ENCODE peak calls at places on chromosomes 2 and 18, in four cellular contexts. K, Y, H and M are unnamed samples.

GRCh38 chr18:59885579-59886163 is 14.1 kb upstream of the PMAIP1 start:
- DNase-seq in K (peak), Y (peak), H (no peak), M (peak)

GRCh38 chr2:134465706-134466105 is 211.8 kb downstream of the MGAT5 start:
- DNase-seq in K (no peak), Y (no peak), H (no peak), M (no peak)

GRCh38 chr2:119255760-119256573 is 32.3 kb downstream of the STEAP3 start:
- DNase-seq in K (no peak), Y (peak), H (peak), M (no peak)

GRCh38 chr2:238308177-238308576 is 12.1 kb upstream of the TRAF3IP1 start:
- DNase-seq in K (no peak), Y (no peak), H (peak), M (no peak)

GRCh38 chr2:55056024-55056521 is 5.8 kb upstream of the RTN4 start:
- DNase-seq in K (no peak), Y (no peak), H (no peak), M (no peak)

GRCh38 chr2:236214331-236214995 is 46.3 kb upstream of the GBX2 start:
- DNase-seq in K (no peak), Y (no peak), H (no peak), M (no peak)

GRCh38 chr18:79485788-79486355 is 90.1 kb downstream of the NFATC1 start:
- DNase-seq in K (no peak), Y (no peak), H (no peak), M (no peak)

GRCh38 chr18:13362051-13362450 is 143.5 kb downstream of the LDLRAD4 start:
- DNase-seq in K (no peak), Y (no peak), H (no peak), M (no peak)

GRCh38 chr2:214376631-214377624 is 33.9 kb upstream of the VWC2L start:
- DNase-seq in K (no peak), Y (no peak), H (no peak), M (no peak)

GRCh38 chr2:59249441-59250330 is 1008.6 kb upstream of the FANCL start:
- DNase-seq in K (no peak), Y (no peak), H (no peak), M (no peak)

GRCh38 chr18:10119528-10119927 is 205.7 kb downstream of the VAPA start:
- DNase-seq in K (no peak), Y (no peak), H (no peak), M (no peak)

GRCh38 chr2:127146820-127147502 is 40.0 kb upstream of the BIN1 start:
- DNase-seq in K (no peak), Y (no peak), H (no peak), M (no peak)

GRCh38 chr2:127142663-127143630 is 36.0 kb upstream of the BIN1 start:
- DNase-seq in K (no peak), Y (no peak), H (no peak), M (no peak)

GRCh38 chr2:127145255-127145899 is 38.4 kb upstream of the BIN1 start:
- DNase-seq in K (no peak), Y (no peak), H (no peak), M (no peak)

GRCh38 chr2:127146071-127146725 is 39.2 kb upstream of the BIN1 start:
- DNase-seq in K (no peak), Y (no peak), H (no peak), M (no peak)

GRCh38 chr2:127143851-127144782 is 37.2 kb upstream of the BIN1 start:
- DNase-seq in K (no peak), Y (no peak), H (no peak), M (no peak)
- TF ChIP-seq CTCF in K (no peak), Y (no peak), H (peak), M (no peak)

GRCh38 chr2:62904344-62904743 is 146.3 kb upstream of the OTX1 start:
- DNase-seq in K (no peak), Y (no peak), H (no peak), M (no peak)
- TF ChIP-seq CTCF in K (no peak), Y (no peak), H (no peak), M (no peak)

GRCh38 chr2:14903709-14904374 is 271.3 kb downstream of the LRATD1 start:
- DNase-seq in K (peak), Y (no peak), H (peak), M (peak)
- TF ChIP-seq CTCF in K (peak), Y (peak), H (peak), M (peak)

GRCh38 chr2:39223909-39224308 is 19.9 kb downstream of the CDKL4 start:
- DNase-seq in K (no peak), Y (no peak), H (no peak), M (no peak)
- TF ChIP-seq CTCF in K (no peak), Y (no peak), H (no peak), M (no peak)

DNA sequence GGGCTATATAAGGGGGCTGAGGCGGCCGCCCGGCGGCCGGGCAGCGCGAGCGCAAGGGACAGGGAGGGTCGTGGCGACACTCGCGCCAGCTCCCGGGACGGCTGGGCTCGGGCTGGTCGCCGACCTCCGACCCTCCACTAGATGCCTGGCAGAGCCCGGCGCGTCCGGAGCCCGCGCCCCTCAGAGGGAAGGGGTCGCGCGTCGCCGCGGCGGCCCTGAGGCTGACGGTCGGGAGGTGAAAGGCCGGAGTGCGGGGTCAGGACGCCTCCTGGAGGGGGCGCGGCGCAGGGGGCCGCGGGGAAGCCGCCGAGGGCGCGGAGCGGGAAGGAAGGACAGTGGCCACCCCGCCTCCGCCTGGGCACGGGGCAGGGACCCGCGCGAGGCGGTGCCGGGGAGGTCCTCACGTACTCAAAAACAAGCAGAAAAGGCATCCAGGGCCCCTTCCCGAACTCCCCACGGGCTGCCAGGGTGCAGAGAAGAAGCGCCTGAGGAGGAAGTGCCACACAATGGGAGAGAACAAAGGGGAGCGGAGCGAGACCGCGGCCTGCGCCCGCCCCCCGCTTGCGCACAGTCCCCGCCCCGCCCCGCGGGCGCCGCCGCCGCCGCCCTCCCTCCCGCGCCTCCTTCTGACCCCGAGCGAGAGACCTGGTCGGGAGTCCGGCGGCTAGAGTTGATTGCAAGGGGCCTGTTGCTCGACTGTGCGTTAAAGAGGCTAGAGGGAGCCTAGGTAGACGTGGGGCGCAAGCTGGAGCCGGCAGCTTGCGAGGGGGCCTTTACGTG is 791 bp upstream of the KLF7 start:
- DNase-seq in K (peak), Y (peak), H (peak), M (peak)
- TF ChIP-seq CTCF in K (peak), Y (peak), H (peak), M (peak)

DNA sequence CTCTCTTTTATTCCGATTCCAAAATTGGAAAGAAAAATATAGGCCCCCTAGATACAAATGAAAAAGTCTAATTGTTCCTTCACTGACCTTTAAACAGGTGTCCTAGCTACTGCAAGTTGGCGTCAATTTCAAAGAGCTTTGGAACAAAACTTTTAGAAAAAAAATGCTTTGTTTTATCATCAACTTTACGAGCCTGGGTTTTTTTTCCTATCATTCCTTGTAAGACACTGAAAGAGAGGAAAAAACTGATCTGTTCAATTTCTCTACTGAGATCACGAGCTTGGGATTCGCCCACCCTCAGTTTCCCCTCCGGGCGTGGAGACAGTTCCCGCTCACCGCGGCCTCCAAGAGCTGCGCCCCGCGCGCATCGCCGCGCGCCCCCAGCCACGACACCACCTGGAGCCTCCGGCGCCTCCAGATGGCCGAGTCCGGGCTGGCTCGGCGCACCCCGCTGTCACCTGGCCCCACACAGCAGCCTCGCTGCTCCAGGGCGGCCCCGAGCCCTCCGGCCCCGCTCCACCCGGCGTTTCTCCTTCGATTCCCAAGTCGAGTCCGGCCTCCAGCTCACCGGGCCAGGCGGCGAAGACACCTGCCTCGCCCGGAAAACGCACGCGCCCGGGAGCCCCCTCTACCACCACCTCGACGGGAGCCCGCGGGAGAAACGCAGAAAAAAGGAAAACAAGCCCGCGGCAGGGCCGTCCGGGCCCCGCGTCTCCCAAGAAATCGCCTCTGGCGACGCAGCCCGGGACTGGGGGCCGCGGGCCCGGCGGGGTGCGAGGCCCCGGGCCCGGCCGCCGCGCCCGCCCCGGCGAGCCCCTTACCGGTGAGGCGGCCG is 659 bp downstream of the TBC1D8 start:
- DNase-seq in K (peak), Y (no peak), H (peak), M (peak)
- TF ChIP-seq CTCF in K (no peak), Y (no peak), H (peak), M (peak)

DNA sequence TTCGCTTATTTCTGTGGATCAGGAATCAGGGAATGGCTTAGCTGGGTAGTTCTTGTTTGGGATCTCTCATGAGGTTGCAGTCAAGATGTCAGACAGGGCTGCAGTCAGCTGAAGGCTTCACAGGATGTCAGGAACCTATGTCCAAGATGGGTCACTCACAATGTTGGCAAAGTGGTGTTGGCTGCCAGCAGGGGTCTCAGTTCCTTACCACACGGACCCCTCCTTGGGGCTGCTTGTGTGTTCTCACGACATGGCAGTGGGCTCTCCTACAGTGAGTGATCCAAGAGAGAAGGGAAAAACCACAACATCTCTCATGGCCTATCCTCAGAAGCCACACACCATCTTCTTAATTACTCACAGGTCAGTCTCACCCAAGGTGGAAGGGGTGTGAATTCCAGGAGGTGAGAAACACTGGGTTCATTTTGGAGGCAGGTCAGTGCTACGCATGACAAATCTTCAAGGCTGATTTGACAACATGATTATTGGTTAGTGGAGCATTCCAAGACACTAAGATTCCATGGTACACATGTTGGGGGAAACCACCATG is 1.3 kb upstream of the ANTXR1 start:
- DNase-seq in K (no peak), Y (no peak), H (peak), M (no peak)
- TF ChIP-seq CTCF in K (no peak), Y (no peak), H (peak), M (no peak)